ENCODE peak calls at places on chromosomes 12 and 14, in eight cellular contexts. Z, O, N, D, F, P, B and W are unnamed samples.

GRCh38 chr12:6067152-6067916 is 57.1 kb downstream of the VWF start:
- DNase-seq in D (no peak), F (peak; percentile 60), B (peak; percentile 28), P (peak; percentile 35), Z (peak; percentile 72), N (peak; percentile 53), O (peak; percentile 76), W (no peak)

GRCh38 chr12:51270847-51271518 is 768 bp upstream of the SMAGP start:
- DNase-seq in Z (no peak), F (no peak), P (peak; percentile 75), D (peak; percentile 90), B (peak; percentile 86), N (peak; percentile 92), O (peak; percentile 61), W (no peak)

GRCh38 chr12:127819066-127819465 is 447.9 kb upstream of the TMEM132C start:
- DNase-seq in N (peak; percentile 78), D (no peak), F (no peak), P (no peak), O (no peak), B (no peak), Z (no peak), W (no peak)

GRCh38 chr14:74988131-74988530 is 14.6 kb upstream of the EIF2B2 start:
- DNase-seq in F (no peak), Z (no peak), N (peak; percentile 68), D (peak; percentile 90), B (peak; percentile 75), O (peak; percentile 45), P (no peak), W (no peak)

GRCh38 chr12:120814203-120814902 is 88.7 kb downstream of the ACADS start:
- DNase-seq in P (no peak), F (no peak), D (no peak), Z (no peak), B (no peak), N (no peak), O (no peak), W (no peak)

GRCh38 chr14:104864267-104865068 is 600 bp upstream of the CEP170B start:
- DNase-seq in P (no peak), D (peak; percentile 86), B (no peak), F (no peak), Z (peak; percentile 75), N (peak; percentile 40), O (peak; percentile 33), W (no peak)

GRCh38 chr12:48198619-48198973 is 4.5 kb downstream of the OR10AD1 start:
- DNase-seq in O (no peak), F (peak; percentile 50), D (no peak), B (no peak), N (peak; percentile 70), Z (no peak), P (peak; percentile 24), W (no peak)

GRCh38 chr12:71046215-71046614 is 111.6 kb downstream of the TSPAN8 start:
- DNase-seq in B (peak; percentile 2), D (peak; percentile 2), P (peak; percentile 64), Z (no peak), O (no peak), F (no peak), N (peak; percentile 80), W (no peak)

GRCh38 chr14:67618617-67619063 is 1.1 kb upstream of the ARG2 start:
- DNase-seq in N (peak; percentile 91), F (peak; percentile 67), P (peak; percentile 86), B (peak; percentile 79), Z (peak; percentile 62), D (peak; percentile 62), O (no peak), W (peak; percentile 72)

GRCh38 chr14:71726639-71727085 is 205.6 kb upstream of the RGS6 start:
- DNase-seq in O (no peak), B (no peak), P (no peak), F (no peak), D (no peak), Z (no peak), N (peak; percentile 82), W (no peak)

GRCh38 chr12:95066091-95066855 is 7.1 kb downstream of the NR2C1 start:
- DNase-seq in N (no peak), O (no peak), P (no peak), B (no peak), Z (no peak), D (peak; percentile 12), F (no peak), W (no peak)

GRCh38 chr14:72745546-72745945 is 148.4 kb downstream of the DPF3 start:
- DNase-seq in Z (no peak), O (no peak), F (no peak), N (peak; percentile 93), B (peak; percentile 89), D (peak; percentile 79), P (peak; percentile 83), W (no peak)

GRCh38 chr12:127108360-127109215 is 1158.4 kb upstream of the TMEM132C start:
- DNase-seq in D (peak; percentile 60), F (peak; percentile 62), O (peak; percentile 35), N (peak; percentile 86), B (peak; percentile 42), Z (peak; percentile 74), P (peak; percentile 37), W (peak; percentile 31)

GRCh38 chr12:41419151-41419893 is 231.2 kb downstream of the PDZRN4 start:
- DNase-seq in N (no peak), Z (peak; percentile 14), F (no peak), B (no peak), D (no peak), P (no peak), O (no peak), W (no peak)

GRCh38 chr12:65522956-65523857 is 244.7 kb downstream of the MSRB3 start:
- DNase-seq in O (no peak), D (no peak), P (no peak), F (no peak), Z (no peak), N (peak; percentile 62), B (peak; percentile 50), W (no peak)

GRCh38 chr12:120669055-120669828 is 17.7 kb upstream of the MLEC start:
- DNase-seq in P (peak; percentile 38), D (peak; percentile 28), F (peak; percentile 83), Z (peak; percentile 62), B (no peak), N (peak; percentile 83), O (no peak), W (peak; percentile 72)

GRCh38 chr12:81517296-81517695 is 241.9 kb downstream of the PPFIA2 start:
- DNase-seq in Z (no peak), F (no peak), B (no peak), D (no peak), P (no peak), O (no peak), N (no peak), W (no peak)

GRCh38 chr12:96886998-96887677 is 19.9 kb upstream of the NEDD1 start:
- DNase-seq in B (peak; percentile 66), Z (no peak), D (no peak), P (peak; percentile 75), N (no peak), O (no peak), F (no peak), W (no peak)

GRCh38 chr14:86787782-86788181 is 1205.2 kb downstream of the GALC start:
- DNase-seq in N (no peak), F (no peak), D (no peak), B (peak; percentile 65), O (no peak), Z (no peak), P (peak; percentile 75), W (peak; percentile 23)
- H2AFZ ChIP-seq in N (no peak overlapping the region), F (no peak overlapping the region), D (no peak overlapping the region), B (peak overlapping the region; percentile 44), O (no peak overlapping the region), Z (no peak overlapping the region), P (no peak overlapping the region), W (no peak overlapping the region)

DNA sequence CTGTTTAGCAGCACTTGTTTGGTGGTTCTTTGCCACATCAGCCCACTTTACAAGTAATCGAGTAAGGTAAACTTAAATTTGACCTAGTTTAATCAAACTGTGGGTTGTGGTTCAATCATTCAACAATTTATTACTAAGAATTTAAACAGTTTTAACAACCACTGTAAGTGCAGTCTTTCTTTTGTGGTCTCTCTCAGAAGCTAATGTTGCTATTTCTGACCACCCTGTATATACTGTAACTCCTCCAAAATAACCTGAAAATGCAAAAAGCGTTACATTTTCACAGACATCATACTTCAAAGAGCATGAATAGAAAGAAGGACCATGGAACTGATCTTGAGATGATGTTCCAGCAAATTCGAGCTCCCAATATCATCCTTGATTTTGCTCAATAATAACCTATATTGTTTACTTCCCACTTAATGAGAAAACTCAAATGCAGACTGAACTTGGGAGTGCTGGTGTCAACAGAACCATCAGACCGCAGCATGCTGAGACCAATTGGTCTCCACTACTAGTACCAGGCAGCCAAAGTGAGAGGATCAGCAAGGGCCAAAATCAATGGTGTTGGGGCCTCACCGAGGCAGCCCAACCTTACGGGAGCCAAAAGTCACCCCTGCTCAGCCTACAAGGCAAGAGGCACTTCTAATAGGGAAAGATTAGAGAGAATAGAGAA is 22.1 kb downstream of the IFNG-AS1 start:
- DNase-seq in N (no peak), B (no peak), F (no peak), Z (no peak), P (no peak), O (no peak), D (no peak), W (no peak)
- H3K4me2 ChIP-seq in N (peak overlapping the region; percentile 43), B (peak overlapping the region; percentile 46), F (no peak overlapping the region), Z (no peak overlapping the region), P (no peak overlapping the region), O (no peak overlapping the region), D (no peak overlapping the region), W (peak overlapping the region; percentile 70)

GRCh38 chr14:38481939-38482678 is 226.2 kb upstream of the CLEC14A start:
- DNase-seq in D (no peak), N (peak; percentile 86), O (no peak), B (peak; percentile 70), P (peak; percentile 77), Z (no peak), F (no peak), W (no peak)
- H2AFZ ChIP-seq in D (no peak overlapping the region), N (no peak overlapping the region), O (no peak overlapping the region), B (peak overlapping the region; percentile 16), P (no peak overlapping the region), Z (no peak overlapping the region), F (no peak overlapping the region), W (no peak overlapping the region)

GRCh38 chr12:109648446-109648980 is 65.1 kb upstream of the FAM222A start:
- DNase-seq in N (no peak), F (no peak), Z (no peak), D (no peak), O (no peak), B (no peak), P (no peak), W (no peak)

GRCh38 chr12:109652233-109652772 is 61.3 kb upstream of the FAM222A start:
- DNase-seq in Z (no peak), F (no peak), P (no peak), N (no peak), B (no peak), D (no peak), O (no peak), W (no peak)

GRCh38 chr12:109651596-109651995 is 62.0 kb upstream of the FAM222A start:
- DNase-seq in O (no peak), D (no peak), P (no peak), Z (no peak), N (no peak), F (no peak), B (no peak), W (no peak)

GRCh38 chr12:109653896-109654295 is 59.7 kb upstream of the FAM222A start:
- DNase-seq in P (no peak), N (no peak), Z (no peak), B (no peak), F (no peak), O (no peak), D (no peak), W (no peak)

DNA sequence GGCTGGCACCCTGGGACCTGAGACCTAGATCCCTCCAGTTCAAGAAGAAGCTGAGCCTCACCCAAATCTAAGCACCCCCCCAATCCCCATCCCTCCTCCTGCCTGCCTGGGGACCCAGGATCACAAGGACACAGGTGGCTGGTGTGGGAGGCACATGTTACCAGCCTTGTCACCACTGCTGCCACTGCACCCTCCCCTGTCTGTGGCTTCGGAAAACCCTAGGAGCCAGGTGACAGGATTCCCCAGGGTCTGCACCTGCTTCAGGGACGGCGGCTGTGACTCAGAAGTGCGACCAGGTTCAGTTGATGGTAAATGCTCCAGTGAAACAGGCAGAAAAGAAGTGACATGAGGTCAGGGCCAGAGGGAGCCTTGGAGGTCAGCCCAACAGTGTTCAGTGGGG is 62.8 kb upstream of the FAM222A start:
- DNase-seq in P (no peak), N (no peak), B (no peak), Z (no peak), O (no peak), D (no peak), F (no peak), W (peak; percentile 5)
- H3K4me2 ChIP-seq in P (no peak overlapping the region), N (no peak overlapping the region), B (no peak overlapping the region), Z (no peak overlapping the region), O (no peak overlapping the region), D (no peak overlapping the region), F (no peak overlapping the region), W (no peak overlapping the region)